ENCODE peak calls at places on chromosome 9, in nine cellular contexts. B is stimulated activated memory B cell treated with anti-CD40 and anti-IgM and Interleukin-4, amounts not matched to agents 10 μg/mL and 1 μg/mL and 100 μg/mL, for 72 hours; K is stimulated activated naive CD8-positive, alpha-beta T cell treated with anti-CD3 and anti-CD28 coated beads, Interleukin-15, Interleukin-2, amounts not matched to agents 100 U/mL and 50 U/mL, for 24 hours; F is foreskin keratinocyte; X is activated T-cell treated with anti-CD3 and anti-CD28 coated beads, Interleukin-2, amount 50 U/mL, for 72 hours; Z is central memory CD8-positive, alpha-beta T cell; I is left lobe of liver; D is right cardiac atrium; Y is heart right ventricle. O is an unnamed sample.

GRCh38 chr9:76618762-76619161 is 145.5 kb upstream of the PCA3 start:
- ATAC-seq in Z (no peak), B (no peak), D (no peak), K (no peak), Y (peak; percentile 44), F (no peak), I (no peak), X (no peak), O (no peak)

GRCh38 chr9:121169094-121169601 is 32.5 kb downstream of the RAB14 start:
- ATAC-seq in X (peak; percentile 49), K (no peak), Y (peak; percentile 63), D (peak; percentile 74), Z (peak; percentile 56), I (peak; percentile 78), F (peak; percentile 65), B (no peak), O (peak; percentile 65)

GRCh38 chr9:95083086-95083768 is 234.3 kb downstream of the FANCC start:
- ATAC-seq in Y (peak; percentile 10), D (peak; percentile 1), X (no peak), F (no peak), B (no peak), I (peak; percentile 8), Z (no peak), K (no peak), O (peak; percentile 39)

GRCh38 chr9:20043461-20043860 is 254.6 kb upstream of the SLC24A2 start:
- ATAC-seq in Z (no peak), K (no peak), X (no peak), F (no peak), I (no peak), Y (no peak), B (no peak), D (no peak), O (no peak)

GRCh38 chr9:98391884-98392283 is 136.4 kb upstream of the TBC1D2 start:
- ATAC-seq in I (no peak), B (peak; percentile 77), K (no peak), F (peak; percentile 28), Z (no peak), X (peak; percentile 27), Y (no peak), D (no peak), O (peak; percentile 36)

GRCh38 chr9:130172858-130173461 is 756 bp downstream of the NCS1 start:
- ATAC-seq in B (peak; percentile 5), F (no peak), D (peak; percentile 9), X (peak; percentile 48), Z (peak; percentile 24), I (no peak), Y (no peak), K (peak; percentile 28), O (peak; percentile 5)

GRCh38 chr9:79565245-79565644 is 6.5 kb upstream of the TLE4 start:
- ATAC-seq in K (peak; percentile 91), F (peak; percentile 95), Z (no peak), I (no peak), Y (no peak), D (no peak), B (peak; percentile 48), X (peak; percentile 97), O (no peak)

GRCh38 chr9:99169982-99170761 is 51.6 kb downstream of the ALG2 start:
- ATAC-seq in F (peak; percentile 8), Z (no peak), K (no peak), B (no peak), Y (no peak), D (peak; percentile 23), I (no peak), X (no peak), O (no peak)

GRCh38 chr9:127396253-127396807 is 639 bp upstream of the SLC2A8 start:
- ATAC-seq in Z (no peak), D (no peak), F (peak; percentile 1), B (no peak), I (peak; percentile 14), K (no peak), X (no peak), Y (no peak), O (no peak)

GRCh38 chr9:136219276-136219675 is 14.3 kb upstream of the LHX3 start:
- ATAC-seq in Z (no peak), X (no peak), D (no peak), K (no peak), Y (no peak), B (no peak), F (peak; percentile 75), I (no peak), O (peak; percentile 75)

GRCh38 chr9:78188594-78188993 is 47.3 kb upstream of the CEP78 start:
- ATAC-seq in Y (no peak), D (no peak), F (no peak), I (no peak), K (no peak), B (no peak), Z (no peak), X (no peak), O (no peak)

GRCh38 chr9:91837982-91838731 is 111.9 kb downstream of the ROR2 start:
- ATAC-seq in B (no peak), I (no peak), X (no peak), Y (no peak), Z (no peak), K (no peak), F (peak; percentile 86), D (peak; percentile 83), O (peak; percentile 85)

GRCh38 chr9:20119566-20119965 is 330.7 kb upstream of the SLC24A2 start:
- ATAC-seq in B (no peak), Y (no peak), Z (no peak), K (no peak), F (no peak), D (no peak), I (no peak), X (no peak), O (no peak)

GRCh38 chr9:134301387-134302129 is 24.7 kb upstream of the RXRA start:
- ATAC-seq in I (peak; percentile 34), Z (peak; percentile 98), B (peak; percentile 82), X (peak; percentile 100), D (no peak), Y (no peak), F (no peak), K (peak; percentile 98), O (no peak)

GRCh38 chr9:130442746-130443455 is 1.9 kb upstream of the ASS1 start:
- ATAC-seq in X (no peak), K (no peak), Y (no peak), Z (no peak), F (no peak), B (no peak), I (peak; percentile 38), D (no peak), O (no peak)

GRCh38 chr9:133897675-133898074 is 94.4 kb downstream of the VAV2 start:
- ATAC-seq in I (no peak), Z (no peak), D (no peak), F (no peak), X (no peak), K (no peak), Y (no peak), B (no peak), O (no peak)

GRCh38 chr9:136331556-136332481 is 4.5 kb downstream of the GPSM1 start:
- ATAC-seq in I (no peak), K (no peak), D (no peak), Y (no peak), X (no peak), Z (no peak), B (no peak), F (no peak), O (no peak)

GRCh38 chr9:27426717-27427645 is 97.1 kb upstream of the IFNK start:
- ATAC-seq in I (no peak), X (no peak), D (no peak), B (no peak), K (no peak), F (peak; percentile 79), Y (no peak), Z (no peak), O (peak; percentile 76)

GRCh38 chr9:123453058-123453667 is 97.2 kb downstream of the CRB2 start:
- ATAC-seq in F (no peak), B (no peak), Z (no peak), K (no peak), Y (peak; percentile 27), D (peak; percentile 24), X (no peak), I (no peak), O (no peak)

GRCh38 chr9:124652994-124653393 is 118.1 kb downstream of the NR6A1 start:
- ATAC-seq in K (no peak), Z (no peak), F (no peak), I (no peak), X (no peak), B (no peak), Y (no peak), D (no peak), O (no peak)

GRCh38 chr9:88766778-88767503 is 224.3 kb upstream of the S1PR3 start:
- ATAC-seq in B (no peak), Y (no peak), F (peak; percentile 96), Z (no peak), I (no peak), D (no peak), X (no peak), K (no peak), O (no peak)

GRCh38 chr9:70893610-70894122 is 227.8 kb downstream of the TRPM3 start:
- ATAC-seq in X (no peak), K (no peak), D (no peak), B (no peak), I (no peak), Y (no peak), Z (no peak), F (no peak), O (no peak)

GRCh38 chr9:105445203-105445881 is 2.5 kb upstream of the FSD1L start:
- ATAC-seq in I (no peak), K (no peak), D (no peak), F (no peak), Z (no peak), B (no peak), Y (no peak), X (no peak), O (no peak)

GRCh38 chr9:120574473-120574872 is 5.5 kb downstream of the CDK5RAP2 start:
- ATAC-seq in X (no peak), B (no peak), I (peak; percentile 20), F (no peak), K (no peak), Y (no peak), Z (no peak), D (no peak), O (no peak)